ENCODE peak calls at places on chromosomes 1 and 21, in six cellular contexts. U, F, H, S, O and Z are unnamed samples.

GRCh38 chr1:211580303-211580687 is 1.3 kb upstream of the SLC30A1 start:
- DNase-seq in U (no peak), F (no peak), H (no peak), S (no peak), O (no peak), Z (no peak)

GRCh38 chr1:58809327-58810040 is 25.6 kb upstream of the JUN start:
- DNase-seq in U (peak; percentile 84), F (no peak), H (no peak), S (peak; percentile 85), O (no peak), Z (peak; percentile 39)

GRCh38 chr1:111275079-111275478 is 15.6 kb upstream of the CHIA start:
- DNase-seq in U (peak; percentile 15), F (no peak), H (no peak), S (peak; percentile 51), O (peak; percentile 9), Z (no peak)

GRCh38 chr1:56645663-56646330 is 683 bp downstream of the PRKAA2 start:
- DNase-seq in U (no peak), F (no peak), H (no peak), S (no peak), O (peak; percentile 35), Z (no peak)

GRCh38 chr1:177310326-177310725 is 139.6 kb downstream of the BRINP2 start:
- DNase-seq in U (no peak), F (no peak), H (no peak), S (no peak), O (no peak), Z (no peak)

GRCh38 chr1:151713044-151713443 is 3.6 kb downstream of the CELF3 start:
- DNase-seq in U (no peak), F (no peak), H (no peak), S (no peak), O (peak; percentile 79), Z (no peak)

GRCh38 chr1:153277852-153278251 is 18.4 kb downstream of the LORICRIN start:
- DNase-seq in U (peak; percentile 11), F (no peak), H (peak; percentile 48), S (peak; percentile 35), O (peak; percentile 35), Z (no peak)

GRCh38 chr1:63230722-63231121 is 91.6 kb upstream of the FOXD3 start:
- DNase-seq in U (no peak), F (no peak), H (no peak), S (no peak), O (no peak), Z (peak; percentile 10)

GRCh38 chr21:32021319-32022027 is 148.7 kb downstream of the HUNK start:
- DNase-seq in U (no peak), F (no peak), H (no peak), S (peak; percentile 27), O (peak; percentile 54), Z (no peak)

GRCh38 chr1:151534662-151535278 is 5.3 kb upstream of the TUFT1 start:
- DNase-seq in U (peak; percentile 73), F (no peak), H (peak; percentile 84), S (peak; percentile 87), O (peak; percentile 84), Z (peak; percentile 93)

GRCh38 chr1:168102482-168102881 is 34.2 kb downstream of the GPR161 start:
- DNase-seq in U (no peak), F (no peak), H (no peak), S (no peak), O (no peak), Z (no peak)

GRCh38 chr1:205920159-205920558 is 23.1 kb downstream of the SLC26A9 start:
- DNase-seq in U (peak; percentile 31), F (no peak), H (no peak), S (peak; percentile 81), O (no peak), Z (no peak)

GRCh38 chr1:34538481-34538880 is 216.4 kb upstream of the GJB5 start:
- DNase-seq in U (no peak), F (peak; percentile 43), H (no peak), S (no peak), O (no peak), Z (no peak)

GRCh38 chr1:94529416-94529815 is 12.1 kb downstream of the F3 start:
- DNase-seq in U (no peak), F (no peak), H (no peak), S (no peak), O (no peak), Z (no peak)

GRCh38 chr21:41897690-41898089 is 18.5 kb upstream of the PRDM15 start:
- DNase-seq in U (no peak), F (no peak), H (no peak), S (no peak), O (no peak), Z (no peak)

GRCh38 chr1:96632045-96632664 is 89.4 kb upstream of the PTBP2 start:
- DNase-seq in U (no peak), F (no peak), H (no peak), S (no peak), O (no peak), Z (no peak)

GRCh38 chr1:21924503-21925005 is 12.6 kb downstream of the HSPG2 start:
- DNase-seq in U (peak; percentile 82), F (no peak), H (no peak), S (no peak), O (no peak), Z (peak; percentile 93)
- TF ChIP-seq POLR2A in U (no peak), F (no peak), H (no peak), S (no peak), O (no peak), Z (peak; percentile 8)

DNA sequence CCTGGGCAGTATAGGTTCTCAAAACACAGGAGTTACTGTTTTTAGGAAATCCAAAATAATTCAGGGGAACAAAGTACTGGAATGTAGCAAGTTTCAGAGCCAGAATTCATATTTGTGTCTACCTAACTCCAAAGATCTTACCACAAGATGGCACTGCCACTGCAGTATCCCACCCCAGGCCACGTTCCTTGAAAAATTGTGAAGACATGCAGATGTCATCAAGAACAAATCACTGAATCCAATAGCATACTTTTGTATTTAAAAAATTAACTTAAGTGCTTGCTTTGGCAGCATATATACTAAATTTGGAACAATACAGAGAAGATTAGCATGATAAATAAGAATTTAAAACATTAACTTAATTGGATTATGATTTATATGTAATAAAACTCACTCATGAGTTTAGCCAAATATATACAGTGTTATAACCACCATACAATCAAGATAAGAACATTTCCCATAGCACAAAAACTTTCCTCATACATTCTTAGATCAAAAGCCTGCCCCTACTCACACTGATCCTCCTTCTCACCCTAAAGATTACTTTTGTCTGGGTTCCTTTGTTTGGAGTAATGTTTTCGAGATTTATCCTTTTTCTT is 209.9 kb downstream of the FAF1 start:
- DNase-seq in U (peak; percentile 39), F (no peak), H (peak; percentile 36), S (no peak), O (no peak), Z (no peak)
- TF ChIP-seq CTCF in U (peak; percentile 21), F (no peak), H (peak; percentile 34), S (peak; percentile 8), O (no peak), Z (peak; percentile 23)

DNA sequence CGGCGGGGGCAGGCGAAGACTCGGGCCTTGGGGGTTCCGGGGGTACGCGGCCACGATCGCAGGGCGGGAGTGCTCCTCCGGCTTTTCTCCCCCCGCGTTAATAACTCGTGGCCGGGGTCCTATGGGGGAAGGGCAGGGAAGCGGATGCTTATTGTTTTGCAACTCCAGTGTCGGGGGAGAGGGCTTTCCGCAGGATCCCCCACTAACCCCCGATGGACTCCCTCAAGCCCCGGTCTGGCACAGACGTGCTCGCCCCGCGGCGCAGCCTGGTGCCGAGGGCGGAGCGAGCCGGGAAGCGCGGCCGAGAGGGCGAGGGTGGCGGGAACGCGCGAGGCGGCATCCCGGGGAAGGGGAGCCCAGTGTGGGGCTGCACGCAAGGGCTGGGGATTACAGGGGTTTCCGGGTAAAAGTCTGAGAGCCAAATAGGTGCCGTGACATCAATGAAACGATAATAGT is 717 bp downstream of the UCK2 start:
- DNase-seq in U (peak; percentile 88), F (no peak), H (peak; percentile 74), S (no peak), O (peak; percentile 53), Z (peak; percentile 40)
- TF ChIP-seq POLR2A in U (peak; percentile 48), F (peak; percentile 13), H (peak; percentile 11), S (no peak), O (no peak), Z (no peak)

GRCh38 chr1:209094384-209094783 is 489.1 kb upstream of the CAMK1G start:
- DNase-seq in U (no peak), F (no peak), H (no peak), S (no peak), O (no peak), Z (no peak)
- TF ChIP-seq CTCF in U (no peak), F (no peak), H (no peak), S (no peak), O (no peak), Z (no peak)

DNA sequence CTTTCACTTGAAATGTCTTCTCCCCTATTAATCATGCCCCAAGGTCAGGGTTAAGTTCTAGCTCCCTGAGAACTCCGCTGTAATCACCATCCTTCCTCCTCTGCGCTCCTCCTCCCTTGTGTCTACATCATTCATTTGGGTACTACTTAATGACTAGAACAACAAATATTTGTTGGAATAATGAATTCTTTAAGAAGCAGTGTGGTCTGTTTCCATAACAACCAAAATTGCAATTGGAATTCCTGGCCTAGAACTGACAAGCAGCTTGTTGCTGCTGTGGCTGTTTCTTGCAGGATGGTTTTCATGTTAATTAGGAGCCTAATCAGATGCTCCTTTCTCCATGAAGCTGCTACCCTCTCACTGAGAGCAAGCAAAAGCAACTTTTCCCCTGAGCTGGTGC is 192.5 kb downstream of the ZZZ3 start:
- DNase-seq in U (no peak), F (no peak), H (no peak), S (no peak), O (no peak), Z (no peak)
- TF ChIP-seq POLR2A in U (no peak), F (no peak), H (no peak), S (no peak), O (no peak), Z (no peak)

GRCh38 chr1:91830242-91831131 is 55.5 kb downstream of the TGFBR3 start:
- DNase-seq in U (peak; percentile 17), F (no peak), H (no peak), S (peak; percentile 27), O (peak; percentile 67), Z (peak; percentile 46)
- TF ChIP-seq CTCF in U (no peak), F (no peak), H (no peak), S (no peak), O (no peak), Z (no peak)

DNA sequence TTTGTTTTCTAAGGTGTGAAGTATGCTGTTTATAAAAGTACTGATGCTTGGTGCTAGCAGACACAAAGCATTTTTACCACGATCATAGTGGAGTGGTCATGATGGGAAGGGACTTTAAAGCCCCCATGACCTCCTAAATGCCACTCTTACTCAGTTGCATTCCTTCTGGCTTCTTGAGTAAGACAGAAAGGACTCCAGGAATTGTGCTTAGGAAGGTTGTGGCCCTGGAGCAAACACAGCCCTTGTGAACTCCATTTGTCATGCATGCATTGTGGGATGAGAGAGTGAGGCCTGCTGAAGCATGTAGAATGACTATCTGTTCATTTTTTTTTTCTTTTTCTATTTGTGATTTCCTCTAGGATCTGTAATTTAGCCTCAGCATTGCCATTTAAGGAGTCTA is 34.2 kb downstream of the AK5 start:
- DNase-seq in U (no peak), F (no peak), H (no peak), S (no peak), O (no peak), Z (no peak)
- TF ChIP-seq POLR2A in U (no peak), F (no peak), H (no peak), S (no peak), O (no peak), Z (no peak)